ENCODE peak calls at places on chromosomes 11 and 22, in nine cellular contexts. H, K, I, Z, A, O, M, U and W are unnamed samples.

GRCh38 chr22:34105461-34106062 is 185.3 kb upstream of the LARGE1 start:
- DNase-seq in Z (peak; percentile 31), U (peak; percentile 26), I (peak; percentile 62), H (peak; percentile 28), K (no peak), O (peak; percentile 68), A (peak; percentile 70), M (no peak), W (no peak)

GRCh38 chr11:32113637-32114203 is 22.8 kb downstream of the RCN1 start:
- DNase-seq in O (no peak), U (no peak), M (no peak), K (no peak), A (no peak), I (no peak), Z (no peak), H (no peak), W (no peak)

GRCh38 chr11:119791701-119792151 is 62.7 kb upstream of the NECTIN1 start:
- DNase-seq in Z (no peak), A (no peak), H (no peak), U (peak; percentile 11), I (no peak), O (no peak), K (no peak), M (no peak), W (peak; percentile 27)

GRCh38 chr11:84144531-84144930 is 858.4 kb upstream of the CCDC90B start:
- DNase-seq in M (no peak), A (no peak), I (no peak), U (no peak), O (no peak), H (no peak), Z (no peak), K (no peak), W (no peak)

GRCh38 chr11:117492578-117493251 is 165.1 kb downstream of the CEP164 start:
- DNase-seq in U (no peak), O (no peak), Z (no peak), K (no peak), M (no peak), H (no peak), A (no peak), I (no peak), W (peak; percentile 56)

GRCh38 chr11:105937331-105937730 is 84.7 kb downstream of the MSANTD4 start:
- DNase-seq in U (peak; percentile 2), Z (no peak), O (no peak), H (no peak), K (peak; percentile 23), A (no peak), M (no peak), I (no peak), W (no peak)

GRCh38 chr11:2916114-2916891 is 12.9 kb downstream of the PHLDA2 start:
- DNase-seq in M (no peak), U (no peak), K (no peak), H (no peak), I (no peak), Z (no peak), A (no peak), O (no peak), W (no peak)

GRCh38 chr11:9280655-9281301 is 15.6 kb upstream of the DENND5A start:
- DNase-seq in A (no peak), K (no peak), O (no peak), H (no peak), U (no peak), Z (no peak), I (no peak), M (peak; percentile 58), W (no peak)

GRCh38 chr11:74687237-74688005 is 43.8 kb downstream of the CHRDL2 start:
- DNase-seq in Z (no peak), H (no peak), M (no peak), K (no peak), I (no peak), O (no peak), U (no peak), A (no peak), W (peak; percentile 27)

GRCh38 chr22:33328789-33329296 is 270.7 kb upstream of the SYN3 start:
- DNase-seq in K (no peak), H (no peak), U (peak; percentile 74), I (no peak), Z (no peak), M (no peak), O (no peak), A (no peak), W (no peak)

GRCh38 chr11:107929611-107930200 is 1.5 kb downstream of the RAB39A start:
- DNase-seq in M (no peak), H (no peak), O (no peak), U (no peak), K (no peak), Z (no peak), I (no peak), A (no peak), W (no peak)

GRCh38 chr11:68976563-68976962 is 4.2 kb downstream of the MRGPRD start:
- DNase-seq in O (no peak), U (no peak), M (no peak), H (no peak), K (no peak), Z (no peak), I (no peak), A (peak; percentile 25), W (peak; percentile 35)

GRCh38 chr22:17770180-17771077 is 3.8 kb downstream of the BID start:
- DNase-seq in A (peak; percentile 78), O (no peak), Z (no peak), M (no peak), H (peak; percentile 56), U (no peak), K (no peak), I (peak; percentile 14), W (peak; percentile 75)

GRCh38 chr11:112298535-112298934 is 37.9 kb upstream of the PLET1 start:
- DNase-seq in K (no peak), M (no peak), O (no peak), A (peak; percentile 94), U (no peak), Z (no peak), I (peak; percentile 79), H (peak; percentile 27), W (no peak)

GRCh38 chr11:71206186-71206585 is 46.2 kb downstream of the SHANK2 start:
- DNase-seq in Z (no peak), U (no peak), K (no peak), H (no peak), O (peak; percentile 23), A (peak; percentile 55), I (no peak), M (no peak), W (peak; percentile 23)

GRCh38 chr11:12541588-12542151 is 132.6 kb upstream of the TEAD1 start:
- DNase-seq in H (no peak), Z (no peak), O (no peak), U (no peak), K (no peak), I (no peak), M (no peak), A (no peak), W (no peak)

GRCh38 chr22:19961868-19962245 is 20.2 kb upstream of the TXNRD2 start:
- DNase-seq in I (no peak), U (no peak), O (no peak), H (no peak), K (no peak), Z (no peak), M (no peak), A (no peak), W (peak; percentile 71)

GRCh38 chr22:19962246-19962908 is 20.8 kb upstream of the TXNRD2 start:
- DNase-seq in O (peak; percentile 81), Z (no peak), A (peak; percentile 93), H (peak; percentile 57), K (peak; percentile 79), I (peak; percentile 80), M (no peak), U (peak; percentile 77), W (peak; percentile 80)

GRCh38 chr22:19959587-19960490 is 18.2 kb upstream of the TXNRD2 start:
- DNase-seq in I (peak; percentile 37), U (no peak), Z (no peak), K (no peak), O (no peak), A (no peak), H (no peak), M (no peak), W (peak; percentile 65)

GRCh38 chr22:19960491-19961200 is 19.0 kb upstream of the TXNRD2 start:
- DNase-seq in U (no peak), I (peak; percentile 18), M (no peak), H (no peak), A (no peak), O (no peak), K (no peak), Z (no peak), W (peak; percentile 65)

GRCh38 chr22:19961201-19961580 is 19.6 kb upstream of the TXNRD2 start:
- DNase-seq in Z (no peak), K (no peak), O (no peak), I (peak; percentile 22), H (no peak), A (peak; percentile 94), U (no peak), M (no peak), W (no peak)
- H3K4me1 ChIP-seq in Z (no peaks in the 10 kb centered on the region), K (peaks cover 60% of the 10 kb centered on the region), O (peaks cover 58% of the 10 kb centered on the region), I (peaks cover 11% of the 10 kb centered on the region), H (peaks cover 17% of the 10 kb centered on the region), A (peaks cover 39% of the 10 kb centered on the region), U (peaks cover 7% of the 10 kb centered on the region), M (no peaks in the 10 kb centered on the region), W (peaks cover 58% of the 10 kb centered on the region)

GRCh38 chr11:67438121-67438902 is 830 bp upstream of the PTPRCAP start:
- DNase-seq in O (no peak), I (no peak), H (no peak), A (no peak), M (no peak), K (no peak), Z (no peak), U (no peak), W (peak; percentile 94)
- TF ChIP-seq POLR2A in O (no peak), I (no peak), H (no peak), A (no peak), M (peak; percentile 81), K (no peak), Z (no peak), U (no peak), W (no peak)

GRCh38 chr22:46093796-46094195 is 56.5 kb upstream of the PPARA start:
- DNase-seq in U (no peak), Z (no peak), H (no peak), O (no peak), I (no peak), A (no peak), M (no peak), K (no peak), W (no peak)
- H3K4me1 ChIP-seq in U (peaks cover 77% of the 10 kb centered on the region), Z (peaks cover 6% of the 10 kb centered on the region), H (peaks cover 100% of the 10 kb centered on the region), O (peaks cover 99% of the 10 kb centered on the region), I (peaks cover 59% of the 10 kb centered on the region), A (peaks cover 17% of the 10 kb centered on the region), M (no peaks in the 10 kb centered on the region), K (no peaks in the 10 kb centered on the region), W (peaks cover 58% of the 10 kb centered on the region)

DNA sequence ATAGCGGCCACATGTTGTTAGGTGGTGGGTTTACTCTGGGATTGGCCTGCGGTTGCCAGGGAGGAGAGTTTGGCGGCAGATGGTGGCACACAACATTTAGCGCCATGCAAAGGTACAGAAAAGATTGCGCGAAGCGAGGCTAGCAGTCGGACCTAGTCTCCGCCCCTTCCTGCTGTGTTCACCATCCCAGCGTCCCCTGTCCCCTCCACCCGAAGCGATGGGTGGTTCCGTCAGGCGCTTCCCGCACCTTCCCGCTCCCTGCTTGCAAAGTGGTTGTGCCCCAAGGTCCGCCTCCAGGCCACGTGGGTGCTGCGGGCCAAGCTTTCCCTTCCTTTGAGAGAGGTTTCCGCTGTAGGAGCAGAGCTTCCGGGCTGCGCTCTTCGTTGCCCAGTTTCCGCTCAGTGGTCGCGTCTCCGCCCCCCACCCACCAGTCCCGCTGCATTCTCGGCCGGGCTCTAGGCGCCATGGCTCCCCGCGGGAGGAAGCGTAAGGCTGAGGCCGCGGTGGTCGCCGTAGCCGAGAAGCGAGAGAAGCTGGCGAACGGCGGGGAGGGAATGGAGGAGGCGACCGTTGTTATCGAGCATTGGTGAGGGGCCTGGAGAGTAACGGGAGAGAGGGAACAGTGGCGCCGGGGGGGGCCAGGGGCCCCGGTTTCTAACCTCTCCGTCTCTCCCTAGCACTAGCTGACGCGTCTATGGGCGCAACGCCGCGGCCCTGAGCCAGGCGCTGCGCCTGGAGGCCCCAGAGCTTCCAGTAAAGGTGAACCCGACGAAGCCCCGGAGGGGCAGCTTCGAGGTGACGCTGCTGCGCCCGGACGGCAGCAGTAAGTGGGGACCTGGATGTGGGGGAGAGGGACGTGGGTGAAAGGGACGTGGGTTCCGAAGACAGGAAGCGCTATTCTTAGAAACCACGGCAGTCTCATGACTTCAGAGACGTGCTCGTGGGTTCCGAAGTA is at the start of gene SELENOH:
- DNase-seq in A (peak; percentile 98), U (peak; percentile 98), Z (peak; percentile 88), M (peak; percentile 95), H (peak; percentile 95), O (peak; percentile 96), K (peak; percentile 94), I (peak; percentile 97), W (peak; percentile 98)
- TF ChIP-seq POLR2A in A (peak; percentile 94), U (peak; percentile 53), Z (no peak), M (peak; percentile 99), H (peak; percentile 84), O (peak; percentile 94), K (peak; percentile 62), I (no peak), W (peak; percentile 69)